ENCODE peak calls at places on chromosomes 1 and 21, in four cellular contexts. O is T-helper 1 cell, S is fibroblast of lung, Z is NCI-H1930. J is an unnamed sample.

GRCh38 chr1:42756956-42757891 is 9.6 kb downstream of the P3H1 start:
- DNase-seq in O (no peak), S (peak), Z (no peak), J (peak)

GRCh38 chr21:44551290-44552015 is at the start of gene KRTAP10-2:
- DNase-seq in O (no peak), Z (no peak), S (no peak), J (no peak)

GRCh38 chr1:92755541-92756351 is 29.2 kb downstream of the EVI5 start:
- DNase-seq in O (no peak), Z (no peak), S (peak), J (peak)

GRCh38 chr1:62691062-62691844 is 3.1 kb upstream of the DOCK7 start:
- DNase-seq in Z (no peak), S (no peak), O (no peak), J (no peak)

GRCh38 chr1:30569384-30569783 is 154.0 kb downstream of the MATN1 start:
- DNase-seq in Z (no peak), S (no peak), O (no peak), J (no peak)

GRCh38 chr1:24491577-24492360 is 10.9 kb upstream of the RCAN3 start:
- DNase-seq in O (no peak), Z (no peak), S (no peak), J (no peak)

GRCh38 chr1:226820935-226821718 is 49.3 kb upstream of the PSEN2 start:
- DNase-seq in Z (no peak), S (peak), O (no peak), J (peak)

GRCh38 chr1:107899655-107900054 is 65.3 kb downstream of the VAV3 start:
- DNase-seq in S (no peak), Z (no peak), O (no peak), J (no peak)

GRCh38 chr1:151106891-151107290 is 36.3 kb downstream of the GABPB2 start:
- DNase-seq in Z (no peak), S (peak), O (no peak), J (peak)

GRCh38 chr1:1956586-1957532 is 37.8 kb upstream of the TMEM52 start:
- DNase-seq in S (no peak), O (no peak), Z (no peak), J (no peak)

GRCh38 chr1:116460261-116460660 is 87.2 kb downstream of the ATP1A1 start:
- DNase-seq in O (no peak), Z (no peak), S (no peak), J (no peak)

GRCh38 chr1:158185770-158186705 is 5.3 kb downstream of the CD1D start:
- DNase-seq in O (no peak), Z (no peak), S (no peak), J (no peak)

GRCh38 chr1:248841702-248842395 is 3.8 kb downstream of the ZNF672 start:
- DNase-seq in S (peak), Z (no peak), O (no peak), J (peak)

GRCh38 chr1:21357161-21357560 is 66.9 kb upstream of the ECE1 start:
- DNase-seq in S (no peak), O (no peak), Z (no peak), J (no peak)

GRCh38 chr1:147815503-147815902 is 55.1 kb upstream of the GJA5 start:
- DNase-seq in Z (no peak), O (no peak), S (no peak), J (no peak)

GRCh38 chr1:19319196-19319595 is 7.1 kb downstream of the SLC66A1 start:
- DNase-seq in O (no peak), Z (no peak), S (no peak), J (peak)

GRCh38 chr1:2322593-2323295 is 68.6 kb downstream of the MORN1 start:
- DNase-seq in S (no peak), Z (no peak), O (no peak), J (no peak)

GRCh38 chr1:21814241-21814918 is 2.3 kb downstream of the LDLRAD2 start:
- DNase-seq in S (no peak), Z (no peak), O (no peak), J (no peak)

GRCh38 chr1:220013497-220013896 is 32.8 kb downstream of the EPRS1 start:
- DNase-seq in O (no peak), Z (no peak), S (peak), J (peak)

GRCh38 chr1:3307359-3307758 is 147.1 kb upstream of the ARHGEF16 start:
- DNase-seq in Z (no peak), O (no peak), S (no peak), J (no peak)

GRCh38 chr1:240350910-240351331 is 259.2 kb downstream of the FMN2 start:
- DNase-seq in O (no peak), Z (no peak), S (no peak), J (peak)

GRCh38 chr1:196723325-196724185 is 51.1 kb upstream of the CFHR3 start:
- DNase-seq in Z (no peak), S (peak), O (peak), J (peak)

GRCh38 chr1:3356827-3357457 is 97.5 kb upstream of the ARHGEF16 start:
- DNase-seq in S (no peak), Z (no peak), O (no peak), J (no peak)

GRCh38 chr1:239814306-239814881 is 277.3 kb upstream of the FMN2 start:
- DNase-seq in O (no peak), Z (no peak), S (peak), J (peak)

GRCh38 chr21:14869984-14870840 is 194.6 kb downstream of the NRIP1 start:
- DNase-seq in S (no peak), Z (no peak), O (no peak), J (no peak)

GRCh38 chr1:170537798-170538503 is 6.0 kb downstream of the GORAB start:
- DNase-seq in S (peak), Z (no peak), O (no peak), J (peak)

GRCh38 chr1:205658943-205659581 is 21.2 kb downstream of the SLC45A3 start:
- DNase-seq in O (peak), S (peak), Z (peak), J (peak)

GRCh38 chr1:199685369-199685768 is 342.1 kb upstream of the NR5A2 start:
- DNase-seq in S (peak), Z (no peak), O (no peak), J (peak)

GRCh38 chr1:76770979-76771378 is 96.3 kb upstream of the ST6GALNAC5 start:
- DNase-seq in S (no peak), O (no peak), Z (no peak), J (no peak)

GRCh38 chr1:209756608-209757445 is 974 bp downstream of the TRAF3IP3 start:
- DNase-seq in O (no peak), S (no peak), Z (no peak), J (no peak)

GRCh38 chr1:111768625-111769024 is 12.9 kb downstream of the DDX20 start:
- DNase-seq in Z (no peak), S (no peak), O (no peak), J (no peak)

GRCh38 chr1:55575571-55576279 is 360.6 kb upstream of the USP24 start:
- DNase-seq in O (no peak), S (no peak), Z (no peak), J (no peak)

GRCh38 chr1:244329591-244330317 is 122.0 kb downstream of the ADSS2 start:
- DNase-seq in O (no peak), Z (no peak), S (no peak), J (no peak)

GRCh38 chr1:69814926-69815325 is 247.2 kb downstream of the LRRC7 start:
- DNase-seq in O (no peak), S (peak), Z (no peak), J (no peak)

GRCh38 chr1:246450485-246451251 is 56.4 kb downstream of the SMYD3 start:
- DNase-seq in O (no peak), Z (peak), S (peak), J (peak)